ENCODE peak calls at places on chromosomes 16 and 17, in nine cellular contexts. I, R, F, K, S, Z, G, H and U are unnamed samples.

GRCh38 chr17:10328206-10328605 is 44.6 kb downstream of the MYH13 start:
- DNase-seq in I (no peak), R (no peak), F (no peak), K (no peak), S (no peak), Z (no peak), G (no peak), H (no peak), U (no peak)

GRCh38 chr16:49116873-49117272 is 164.8 kb downstream of the CBLN1 start:
- DNase-seq in I (no peak), R (no peak), F (no peak), K (no peak), S (no peak), Z (no peak), G (peak), H (no peak), U (no peak)

GRCh38 chr17:63949576-63950250 is 17.6 kb upstream of the CD79B start:
- DNase-seq in I (no peak), R (no peak), F (no peak), K (no peak), S (no peak), Z (no peak), G (no peak), H (no peak), U (no peak)

GRCh38 chr16:54766355-54766754 is 164.3 kb upstream of the IRX5 start:
- DNase-seq in I (no peak), R (no peak), F (no peak), K (no peak), S (no peak), Z (no peak), G (no peak), H (no peak), U (no peak)

GRCh38 chr16:48408688-48409087 is 23.5 kb upstream of the SIAH1 start:
- DNase-seq in I (no peak), R (peak), F (peak), K (no peak), S (no peak), Z (peak), G (no peak), H (no peak), U (no peak)

GRCh38 chr17:3949418-3949817 is 14.8 kb downstream of the ATP2A3 start:
- DNase-seq in I (no peak), R (no peak), F (no peak), K (no peak), S (no peak), Z (no peak), G (no peak), H (no peak), U (no peak)

GRCh38 chr17:48439473-48439872 is 9.5 kb upstream of the SKAP1 start:
- DNase-seq in I (no peak), R (no peak), F (no peak), K (no peak), S (no peak), Z (no peak), G (no peak), H (no peak), U (no peak)

GRCh38 chr17:54426287-54426886 is 474.3 kb upstream of the TOM1L1 start:
- DNase-seq in I (peak), R (no peak), F (no peak), K (no peak), S (no peak), Z (no peak), G (peak), H (no peak), U (no peak)

GRCh38 chr16:54542805-54543504 is 256.4 kb upstream of the IRX3 start:
- DNase-seq in I (no peak), R (no peak), F (no peak), K (no peak), S (no peak), Z (no peak), G (no peak), H (no peak), U (no peak)

GRCh38 chr17:78736526-78737079 is 45.5 kb downstream of the CYTH1 start:
- DNase-seq in I (peak), R (peak), F (no peak), K (no peak), S (no peak), Z (no peak), G (peak), H (peak), U (no peak)

GRCh38 chr16:1457489-1458245 is 13.3 kb upstream of the CCDC154 start:
- DNase-seq in I (no peak), R (no peak), F (no peak), K (no peak), S (no peak), Z (no peak), G (no peak), H (no peak), U (no peak)
- H3K4me3 ChIP-seq in I (no peak), R (no peak), F (no peak), K (no peak), S (no peak), Z (no peak), G (no peak), H (no peak), U (no peak)

DNA sequence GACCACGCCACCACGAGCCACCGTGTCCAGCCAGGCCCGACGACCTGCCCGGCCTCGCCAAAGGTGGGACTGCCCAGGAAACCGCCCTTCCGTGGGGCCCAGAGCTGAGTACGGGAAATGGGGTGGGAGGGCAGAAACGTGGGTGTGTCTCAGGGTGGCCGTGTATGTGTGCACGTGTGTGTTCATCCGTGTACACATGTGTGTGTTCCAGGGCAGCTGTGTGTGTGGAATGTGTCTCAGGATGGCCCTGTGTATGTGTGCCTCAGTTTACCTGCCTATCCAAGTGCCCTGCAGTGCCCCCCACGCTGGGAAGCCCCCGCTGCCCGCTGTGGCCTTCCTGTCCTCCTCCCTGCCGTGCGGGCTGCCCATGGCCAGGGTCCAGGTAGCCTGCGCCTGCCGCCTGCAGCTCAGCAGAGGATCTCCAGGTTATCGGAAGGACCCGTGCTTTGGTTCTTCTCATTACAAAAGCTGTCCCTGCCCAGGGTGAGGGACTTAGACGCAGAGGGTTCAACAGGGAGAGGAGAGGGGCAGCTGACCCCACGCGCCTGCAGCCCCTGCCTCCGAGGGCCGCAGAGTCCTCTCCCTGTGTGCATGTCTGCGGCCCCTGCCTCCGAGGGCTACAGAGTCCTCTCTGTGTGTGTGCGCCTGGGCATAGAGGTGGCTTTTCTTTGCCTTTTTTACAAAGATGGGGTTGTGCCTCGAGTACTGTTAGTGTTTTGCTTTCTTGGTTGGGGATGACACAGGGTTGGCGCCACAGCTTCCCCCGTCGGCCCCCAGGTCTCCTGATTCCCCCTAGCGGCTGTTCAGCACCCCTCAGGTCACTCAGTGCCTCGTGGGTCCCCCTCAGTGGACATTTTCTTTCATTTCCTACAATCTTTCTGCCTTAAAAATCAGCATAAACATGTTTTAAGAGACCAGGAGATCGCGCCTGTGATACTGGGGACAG is 23.6 kb downstream of the ZNF469 start:
- DNase-seq in I (no peak), R (no peak), F (no peak), K (no peak), S (no peak), Z (no peak), G (no peak), H (no peak), U (no peak)
- TF ChIP-seq CTCF in I (no peak), R (no peak), F (peak), K (no peak), S (no peak), Z (peak), G (no peak), H (peak), U (no peak)

GRCh38 chr17:50546701-50547034 is 306 bp upstream of the SPATA20 start:
- DNase-seq in I (no peak), R (no peak), F (no peak), K (no peak), S (no peak), Z (no peak), G (no peak), H (no peak), U (no peak)
- H3K4me3 ChIP-seq in I (no peak), R (no peak), F (peak), K (peak), S (no peak), Z (no peak), G (peak), H (peak), U (peak)

GRCh38 chr16:79712273-79712672 is 111.7 kb upstream of the MAF start:
- DNase-seq in I (no peak), R (no peak), F (no peak), K (no peak), S (no peak), Z (no peak), G (no peak), H (no peak), U (no peak)
- TF ChIP-seq CTCF in I (no peak), R (no peak), F (no peak), K (no peak), S (no peak), Z (no peak), G (no peak), H (no peak), U (no peak)